ENCODE peak calls at places on chromosomes 11 and 22, in seven cellular contexts. C is HCT116, E is SK-N-SH, G is K562, P is GM12878, J is H1, Z is HepG2. N is an unnamed sample.

GRCh38 chr22:17638182-17638431 is 450 bp upstream of the BCL2L13 start:
- DNase-seq in P (no peak), E (no peak), G (no peak), J (no peak), C (no peak), Z (no peak), N (no peak)

GRCh38 chr11:111871693-111872161 is 346 bp upstream of the ALG9 start:
- DNase-seq in J (no peak), C (no peak), E (peak), Z (no peak), G (peak), P (no peak), N (no peak)

GRCh38 chr22:29224121-29224858 is 18.6 kb downstream of the EMID1 start:
- DNase-seq in C (no peak), P (no peak), Z (no peak), G (no peak), J (no peak), E (peak), N (no peak)

GRCh38 chr22:21943571-21944448 is 8.8 kb downstream of the PPM1F start:
- DNase-seq in E (no peak), G (no peak), J (no peak), Z (no peak), C (no peak), P (no peak), N (no peak)

GRCh38 chr11:120977470-120977869 is 46.4 kb upstream of the TBCEL start:
- DNase-seq in C (no peak), Z (no peak), P (no peak), E (no peak), J (no peak), G (no peak), N (no peak)

GRCh38 chr11:72771507-72771906 is 19.3 kb upstream of the ARAP1 start:
- DNase-seq in Z (no peak), G (peak), P (no peak), J (no peak), E (peak), C (no peak), N (no peak)

GRCh38 chr11:133306019-133306418 is 226.3 kb downstream of the OPCML start:
- DNase-seq in Z (no peak), C (no peak), J (no peak), E (no peak), G (no peak), P (no peak), N (peak)

GRCh38 chr11:35138058-35138457 is 913 bp upstream of the CD44 start:
- DNase-seq in E (no peak), G (no peak), P (no peak), Z (no peak), J (no peak), C (no peak), N (no peak)

GRCh38 chr11:13674799-13675509 is 6.5 kb downstream of the FAR1 start:
- DNase-seq in P (no peak), J (no peak), C (no peak), E (no peak), G (no peak), Z (no peak), N (no peak)

GRCh38 chr11:130606781-130607511 is 158.5 kb downstream of the ADAMTS15 start:
- DNase-seq in J (no peak), Z (no peak), P (no peak), G (no peak), E (peak), C (no peak), N (no peak)

GRCh38 chr11:44633641-44634040 is 68.2 kb downstream of the CD82 start:
- DNase-seq in Z (no peak), J (peak), C (no peak), G (no peak), E (peak), P (no peak), N (no peak)

GRCh38 chr11:66987158-66987620 is 12.1 kb downstream of the C11orf86 start:
- DNase-seq in P (no peak), G (peak), E (peak), C (no peak), J (peak), Z (no peak), N (no peak)

GRCh38 chr11:30143098-30143705 is 87.6 kb upstream of the FSHB start:
- DNase-seq in C (peak), J (no peak), Z (peak), E (peak), P (peak), G (peak), N (peak)

GRCh38 chr11:71251761-71252433 is 480 bp downstream of the SHANK2 start:
- DNase-seq in J (peak), G (no peak), E (peak), C (no peak), Z (no peak), P (no peak), N (peak)

GRCh38 chr11:103618532-103618931 is 417.9 kb upstream of the DDI1 start:
- DNase-seq in C (no peak), P (no peak), J (no peak), E (peak), G (no peak), Z (no peak), N (no peak)

GRCh38 chr11:127789887-127790286 is 789.3 kb upstream of the KIRREL3 start:
- DNase-seq in P (no peak), E (peak), G (no peak), Z (no peak), J (no peak), C (no peak), N (peak)

GRCh38 chr11:34523053-34523452 is 9.5 kb upstream of the ELF5 start:
- DNase-seq in E (peak), J (no peak), Z (no peak), P (no peak), C (no peak), G (no peak), N (no peak)

GRCh38 chr11:99020324-99021225 is at the start of gene CNTN5:
- DNase-seq in J (peak), E (peak), P (no peak), Z (peak), C (no peak), G (peak), N (no peak)

GRCh38 chr11:113876074-113876797 is 864 bp upstream of the USP28 start:
- DNase-seq in G (no peak), J (no peak), P (no peak), Z (no peak), C (no peak), E (no peak), N (no peak)

GRCh38 chr22:38046070-38046748 is 11.0 kb upstream of the PICK1 start:
- DNase-seq in C (no peak), P (no peak), G (no peak), J (no peak), Z (no peak), E (no peak), N (no peak)

GRCh38 chr22:28951969-28952521 is 68.7 kb downstream of the ZNRF3 start:
- DNase-seq in Z (peak), G (no peak), E (no peak), P (no peak), C (no peak), J (no peak), N (no peak)

GRCh38 chr22:50139843-50140415 is 30.6 kb upstream of the PANX2 start:
- DNase-seq in Z (peak), J (no peak), P (no peak), G (no peak), C (no peak), E (no peak), N (no peak)

GRCh38 chr22:26648011-26648497 is 9.3 kb upstream of the MIAT start:
- DNase-seq in Z (no peak), E (peak), C (no peak), G (no peak), J (peak), P (no peak), N (no peak)

GRCh38 chr22:39224550-39224949 is 20.2 kb downstream of the PDGFB start:
- DNase-seq in J (no peak), E (no peak), P (no peak), G (no peak), C (no peak), Z (no peak), N (no peak)

GRCh38 chr22:35393116-35394010 is 6.6 kb upstream of the MCM5 start:
- DNase-seq in Z (no peak), P (no peak), E (no peak), C (no peak), J (no peak), G (no peak), N (no peak)

GRCh38 chr11:64378335-64378884 is 19.4 kb downstream of the RPS6KA4 start:
- DNase-seq in Z (no peak), G (no peak), P (no peak), J (no peak), E (no peak), C (no peak), N (peak)

GRCh38 chr11:107018274-107018901 is at the start of gene GUCY1A2:
- DNase-seq in E (peak), P (no peak), J (peak), Z (no peak), C (no peak), G (no peak), N (no peak)

GRCh38 chr22:38740116-38740723 is 15.6 kb downstream of the SUN2 start:
- DNase-seq in P (no peak), G (no peak), J (no peak), C (no peak), Z (no peak), E (no peak), N (no peak)

GRCh38 chr22:38176170-38176741 is 5.4 kb downstream of the PLA2G6 start:
- DNase-seq in E (no peak), G (no peak), C (no peak), Z (no peak), J (no peak), P (peak), N (no peak)

GRCh38 chr11:124194696-124195418 is 11.7 kb downstream of the OR10D3 start:
- DNase-seq in P (peak), E (peak), G (peak), C (peak), J (peak), Z (peak), N (peak)

GRCh38 chr11:77814848-77815247 is 5.7 kb downstream of the RSF1 start:
- DNase-seq in C (no peak), E (peak), Z (no peak), P (no peak), J (no peak), G (peak), N (no peak)

GRCh38 chr11:74031310-74031676 is 22.4 kb upstream of the UCP3 start:
- DNase-seq in J (no peak), E (no peak), Z (no peak), G (no peak), P (no peak), C (no peak), N (no peak)

GRCh38 chr22:42644422-42645340 is 4.3 kb upstream of the ATP5MGL start:
- DNase-seq in P (no peak), J (no peak), G (no peak), C (no peak), E (no peak), Z (no peak), N (no peak)

GRCh38 chr11:103488021-103488420 is 378.8 kb downstream of the DYNC2H1 start:
- DNase-seq in E (no peak), G (no peak), Z (no peak), J (no peak), C (no peak), P (no peak), N (no peak)

GRCh38 chr11:45079943-45080719 is 66.3 kb upstream of the PRDM11 start:
- DNase-seq in J (no peak), G (no peak), P (no peak), E (no peak), Z (no peak), C (no peak), N (no peak)

GRCh38 chr11:104146421-104146820 is 17.5 kb downstream of the PDGFD start:
- DNase-seq in G (no peak), C (no peak), E (no peak), Z (no peak), P (no peak), J (no peak), N (no peak)

GRCh38 chr11:35723493-35724284 is 61.1 kb downstream of the TRIM44 start:
- DNase-seq in P (no peak), C (no peak), G (no peak), Z (no peak), J (no peak), E (no peak), N (peak)

GRCh38 chr11:92475824-92476223 is 251.2 kb downstream of the FAT3 start:
- DNase-seq in P (no peak), Z (no peak), G (no peak), E (no peak), J (no peak), C (no peak), N (no peak)

GRCh38 chr22:44721206-44721605 is 19.2 kb downstream of the PRR5 start:
- DNase-seq in J (peak), G (peak), P (no peak), E (no peak), C (no peak), Z (no peak), N (no peak)

DNA sequence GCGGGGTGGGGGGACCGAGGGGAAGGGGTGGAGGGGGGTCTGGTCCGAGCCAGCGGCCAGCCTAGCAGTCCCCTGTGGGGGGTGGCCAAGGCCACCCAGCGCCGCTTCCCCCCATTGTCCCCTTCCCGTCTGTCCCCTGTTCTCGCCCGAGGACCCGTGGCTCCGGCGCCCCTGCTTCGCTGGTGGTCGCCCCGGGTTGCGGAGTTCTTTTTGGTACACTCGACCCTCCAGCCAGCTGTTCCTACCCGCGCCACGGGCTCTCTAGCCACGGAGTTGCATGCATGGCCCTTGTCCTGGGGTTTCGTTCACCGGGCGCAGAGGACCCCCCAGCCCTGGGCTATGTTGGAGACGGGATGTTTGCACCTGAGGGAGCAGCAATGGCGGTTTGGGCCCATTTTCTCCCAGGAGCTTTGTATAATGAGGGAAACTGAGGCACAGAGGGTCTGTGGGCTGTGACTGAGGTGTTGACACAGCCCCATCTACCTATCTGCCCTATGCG is 489 bp downstream of the RNF214 start:
- DNase-seq in Z (no peak), G (peak), P (no peak), C (no peak), E (peak), J (peak), N (no peak)
- TF ChIP-seq JUND in Z (no peak), G (no peak), P (no peak), C (no peak), E (no peak), J (no peak), N (no peak)

GRCh38 chr11:2482199-2482598 is 37.4 kb downstream of the KCNQ1 start:
- DNase-seq in J (no peak), P (no peak), G (no peak), C (no peak), Z (no peak), E (no peak), N (no peak)

GRCh38 chr11:2483426-2483825 is 38.6 kb downstream of the KCNQ1 start:
- DNase-seq in J (no peak), Z (no peak), P (no peak), G (peak), E (peak), C (no peak), N (no peak)

GRCh38 chr11:2481253-2481652 is 36.4 kb downstream of the KCNQ1 start:
- DNase-seq in J (no peak), P (no peak), G (no peak), C (no peak), Z (no peak), E (no peak), N (no peak)

GRCh38 chr11:2482745-2483144 is 37.9 kb downstream of the KCNQ1 start:
- DNase-seq in P (no peak), C (no peak), G (no peak), J (no peak), Z (no peak), E (no peak), N (no peak)

DNA sequence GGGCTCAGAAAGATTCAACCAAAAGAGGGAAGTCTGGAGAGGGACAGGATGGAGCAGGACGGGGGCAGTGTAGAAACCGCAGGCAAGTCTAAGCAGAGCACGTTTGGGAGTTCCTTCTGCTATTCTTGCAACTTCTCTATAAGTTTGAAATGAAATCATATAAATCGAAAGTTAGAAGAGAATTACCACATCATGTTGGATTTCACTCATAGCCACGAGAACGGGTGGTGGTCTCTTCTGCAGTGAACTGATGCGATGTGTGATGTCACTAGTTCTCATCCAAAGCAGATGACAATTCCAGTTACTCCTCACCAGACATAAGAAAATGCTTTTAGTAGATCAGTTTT is 36.0 kb downstream of the KCNQ1 start:
- DNase-seq in C (no peak), J (no peak), Z (no peak), P (no peak), G (no peak), E (no peak), N (no peak)
- TF ChIP-seq JUND in C (no peak), J (no peak), Z (no peak), P (no peak), G (no peak), E (no peak), N (no peak)

GRCh38 chr22:48750826-48751440 is 1076.7 kb downstream of the BRD1 start:
- DNase-seq in G (no peak), Z (no peak), E (no peak), C (no peak), J (no peak), P (no peak), N (no peak)
- TF ChIP-seq JUND in G (no peak), Z (no peak), E (no peak), C (no peak), J (no peak), P (no peak), N (no peak)

GRCh38 chr22:24323695-24324094 is 53.1 kb downstream of the SPECC1L start:
- DNase-seq in E (no peak), J (no peak), C (no peak), Z (no peak), P (no peak), G (no peak), N (no peak)

GRCh38 chr22:24321999-24322398 is 51.4 kb downstream of the SPECC1L start:
- DNase-seq in G (no peak), Z (no peak), C (no peak), J (no peak), P (no peak), E (peak), N (no peak)

GRCh38 chr22:24323233-24323632 is 52.6 kb downstream of the SPECC1L start:
- DNase-seq in C (no peak), J (no peak), E (peak), G (no peak), P (no peak), Z (no peak), N (no peak)

GRCh38 chr22:24324137-24324536 is 53.5 kb downstream of the SPECC1L start:
- DNase-seq in C (no peak), Z (no peak), G (no peak), J (no peak), E (no peak), P (no peak), N (no peak)

DNA sequence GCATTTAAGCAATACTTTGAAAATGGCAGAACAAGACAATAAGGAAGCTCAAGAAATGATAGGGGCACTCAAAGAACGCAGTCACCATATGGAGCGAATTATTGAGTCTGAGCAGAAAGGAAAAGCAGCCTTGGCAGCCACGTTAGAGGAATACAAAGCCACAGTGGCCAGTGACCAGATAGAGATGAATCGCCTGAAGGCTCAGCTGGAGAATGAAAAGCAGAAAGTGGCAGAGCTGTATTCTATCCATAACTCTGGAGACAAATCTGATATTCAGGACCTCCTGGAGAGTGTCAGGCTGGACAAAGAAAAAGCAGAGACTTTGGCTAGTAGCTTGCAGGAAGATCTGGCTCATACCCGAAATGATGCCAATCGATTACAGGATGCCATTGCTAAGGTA is 51.9 kb downstream of the SPECC1L start:
- DNase-seq in E (peak), Z (no peak), P (no peak), C (no peak), G (no peak), J (no peak), N (no peak)
- TF ChIP-seq JUND in E (peak), Z (no peak), P (no peak), C (no peak), G (no peak), J (no peak), N (no peak)

GRCh38 chr22:36454916-36455570 is 26.4 kb downstream of the TXN2 start:
- DNase-seq in J (peak), C (peak), G (peak), E (peak), Z (no peak), P (peak), N (peak)
- TF ChIP-seq JUND in J (no peak), C (no peak), G (no peak), E (no peak), Z (no peak), P (peak), N (no peak)